ENCODE peak calls at places on chromosomes 4 and X, in eight cellular contexts. W is AG09309; S is left ventricle myocardium inferior; Z is T-helper 9 cell; B is kidney epithelial cell; Q is bronchial epithelial cell; D is activated CD4-positive, alpha-beta memory T cell treated with anti-CD3 and anti-CD28 coated beads, Interleukin-2, amount 10 ng/mL, durations not matched to agents 7 days and 5 days; A is tibial nerve. C is an unnamed sample.

GRCh38 chr4:116387942-116388474 is 697.4 kb downstream of the TRAM1L1 start:
- DNase-seq in Q (no peak), Z (no peak), S (no peak), D (no peak), A (no peak), B (no peak), W (no peak), C (no peak)

GRCh38 chrX:1852082-1852481 is 237.2 kb downstream of the ASMT start:
- DNase-seq in B (no peak), A (no peak), W (no peak), Z (no peak), Q (no peak), D (no peak), S (no peak), C (no peak)

GRCh38 chrX:54043084-54043483 is 1.2 kb downstream of the PHF8 start:
- DNase-seq in D (no peak), A (no peak), Q (peak), S (no peak), W (no peak), B (no peak), Z (no peak), C (no peak)

GRCh38 chrX:15356444-15356843 is 21.1 kb upstream of the PIGA start:
- DNase-seq in Z (no peak), A (no peak), Q (peak), W (no peak), S (no peak), B (no peak), D (no peak), C (no peak)

GRCh38 chrX:119775517-119776238 is 15.8 kb downstream of the RPL39 start:
- DNase-seq in Z (no peak), W (no peak), S (no peak), Q (no peak), B (no peak), A (no peak), D (no peak), C (no peak)

GRCh38 chr4:137610960-137611359 is 78.7 kb upstream of the PCDH18 start:
- DNase-seq in W (no peak), Z (no peak), Q (peak), S (no peak), B (no peak), D (no peak), A (no peak), C (no peak)

GRCh38 chrX:110241816-110242215 is 76.1 kb downstream of the AMMECR1 start:
- DNase-seq in W (no peak), Z (no peak), D (no peak), A (no peak), S (no peak), Q (peak), B (no peak), C (no peak)

GRCh38 chr4:67234296-67234695 is 311.0 kb downstream of the CENPC start:
- DNase-seq in S (no peak), D (no peak), A (no peak), B (peak), Z (no peak), W (no peak), Q (no peak), C (no peak)

C was measured in esophagus muscularis mucosa.